ENCODE peak calls at places on chromosomes 13 and 19, in seven cellular contexts. C is GM12878, W is brain microvascular endothelial cell, J is thoracic aorta, U is cardiac muscle cell, M is endodermal cell, A is neuronal stem cell. P is an unnamed sample.

GRCh38 chr19:18282021-18282787 is 782 bp upstream of the JUND start:
- DNase-seq in M (no peak), W (no peak), U (no peak), C (no peak), A (no peak), J (peak; percentile 77), P (no peak)

GRCh38 chr19:7970716-7971448 is 27.4 kb upstream of the TIMM44 start:
- DNase-seq in C (no peak), W (peak; percentile 20), A (peak; percentile 63), J (no peak), M (peak; percentile 91), U (peak; percentile 59), P (peak; percentile 30)

GRCh38 chr19:33628921-33629825 is 7.4 kb downstream of the CHST8 start:
- DNase-seq in C (no peak), M (no peak), U (no peak), A (no peak), W (no peak), J (no peak), P (no peak)

GRCh38 chr19:29843180-29844051 is 31.6 kb downstream of the CCNE1 start:
- DNase-seq in M (peak; percentile 71), W (peak; percentile 1), C (no peak), U (peak; percentile 63), J (no peak), A (peak; percentile 17), P (peak; percentile 28)

GRCh38 chr13:110250258-110250891 is 56.6 kb downstream of the COL4A1 start:
- DNase-seq in W (peak; percentile 81), M (no peak), J (no peak), C (no peak), U (peak; percentile 82), A (no peak), P (peak; percentile 73)

GRCh38 chr19:33376423-33376822 is 2.9 kb downstream of the CEBPG start:
- DNase-seq in A (no peak), C (no peak), M (no peak), W (peak; percentile 80), U (peak; percentile 84), J (peak; percentile 66), P (peak; percentile 91)

GRCh38 chr13:99150575-99151370 is 49.9 kb upstream of the UBAC2 start:
- DNase-seq in C (no peak), M (no peak), A (no peak), W (peak; percentile 31), U (peak; percentile 59), J (no peak), P (peak; percentile 74)

GRCh38 chr13:106182404-106182803 is 353.1 kb downstream of the EFNB2 start:
- DNase-seq in J (no peak), A (no peak), C (no peak), U (peak; percentile 89), M (no peak), W (peak; percentile 83), P (peak; percentile 60)

GRCh38 chr13:70107498-70108271 is at the start of gene ATXN8OS:
- DNase-seq in W (no peak), C (no peak), J (no peak), U (no peak), M (peak; percentile 77), A (peak; percentile 23), P (no peak)

GRCh38 chr13:80399340-80400163 is 58.6 kb upstream of the SPRY2 start:
- DNase-seq in M (no peak), A (no peak), U (no peak), J (no peak), C (peak; percentile 17), W (no peak), P (no peak)

GRCh38 chr19:1875646-1876493 is 9.4 kb downstream of the ABHD17A start:
- DNase-seq in C (peak; percentile 51), A (peak; percentile 85), M (peak; percentile 97), W (peak; percentile 74), J (peak; percentile 74), U (peak; percentile 93), P (peak; percentile 80)

GRCh38 chr13:30720470-30720869 is 14.9 kb upstream of the ALOX5AP start:
- DNase-seq in W (no peak), A (no peak), U (no peak), M (no peak), C (peak; percentile 59), J (no peak), P (no peak)

GRCh38 chr19:14370169-14370998 is 10.9 kb upstream of the ADGRE5 start:
- DNase-seq in W (no peak), A (no peak), J (no peak), C (no peak), U (no peak), M (no peak), P (no peak)

GRCh38 chr13:106649495-106649894 is 81.6 kb upstream of the ARGLU1 start:
- DNase-seq in U (peak; percentile 0), J (no peak), C (no peak), M (no peak), W (peak; percentile 31), A (no peak), P (no peak)

GRCh38 chr19:12937243-12938053 is 961 bp upstream of the CALR start:
- DNase-seq in A (no peak), C (no peak), J (no peak), U (no peak), M (peak; percentile 83), W (peak; percentile 25), P (no peak)

GRCh38 chr13:76690611-76691010 is 195.6 kb downstream of the KCTD12 start:
- DNase-seq in M (no peak), A (no peak), C (no peak), W (no peak), J (no peak), U (no peak), P (peak; percentile 54)

GRCh38 chr19:3966051-3967017 is 4.6 kb downstream of the DAPK3 start:
- DNase-seq in J (no peak), M (no peak), A (no peak), C (no peak), W (no peak), U (no peak), P (no peak)

GRCh38 chr13:97004096-97004876 is 10.0 kb upstream of the OXGR1 start:
- DNase-seq in A (no peak), C (no peak), W (peak; percentile 77), M (no peak), U (peak; percentile 91), J (no peak), P (peak; percentile 73)

GRCh38 chr19:54248016-54248601 is 5.5 kb upstream of the LILRA6 start:
- DNase-seq in J (no peak), U (peak; percentile 37), M (peak; percentile 7), C (no peak), W (peak; percentile 22), A (no peak), P (no peak)

GRCh38 chr13:20847298-20847697 is 55.2 kb downstream of the XPO4 start:
- DNase-seq in M (no peak), A (no peak), J (no peak), W (peak; percentile 10), U (peak; percentile 48), C (no peak), P (peak; percentile 42)

GRCh38 chr19:47036233-47036651 is 12.2 kb downstream of the TMEM160 start:
- DNase-seq in M (no peak), A (no peak), W (no peak), J (no peak), U (no peak), C (no peak), P (no peak)

GRCh38 chr19:50331187-50332013 is 2.2 kb upstream of the KCNC3 start:
- DNase-seq in J (no peak), U (no peak), C (no peak), A (no peak), M (peak; percentile 86), W (no peak), P (no peak)

GRCh38 chr19:50332014-50332263 is 2.8 kb upstream of the KCNC3 start:
- DNase-seq in C (no peak), M (no peak), W (no peak), A (no peak), U (no peak), J (no peak), P (no peak)

GRCh38 chr19:50333737-50334617 is 4.8 kb upstream of the KCNC3 start:
- DNase-seq in C (no peak), W (no peak), J (no peak), M (peak; percentile 48), U (peak; percentile 79), A (no peak), P (no peak)

GRCh38 chr19:50333235-50333736 is 4.1 kb upstream of the KCNC3 start:
- DNase-seq in M (peak; percentile 97), A (peak; percentile 94), U (peak; percentile 92), W (peak; percentile 81), C (peak; percentile 82), J (peak; percentile 56), P (peak; percentile 72)

DNA sequence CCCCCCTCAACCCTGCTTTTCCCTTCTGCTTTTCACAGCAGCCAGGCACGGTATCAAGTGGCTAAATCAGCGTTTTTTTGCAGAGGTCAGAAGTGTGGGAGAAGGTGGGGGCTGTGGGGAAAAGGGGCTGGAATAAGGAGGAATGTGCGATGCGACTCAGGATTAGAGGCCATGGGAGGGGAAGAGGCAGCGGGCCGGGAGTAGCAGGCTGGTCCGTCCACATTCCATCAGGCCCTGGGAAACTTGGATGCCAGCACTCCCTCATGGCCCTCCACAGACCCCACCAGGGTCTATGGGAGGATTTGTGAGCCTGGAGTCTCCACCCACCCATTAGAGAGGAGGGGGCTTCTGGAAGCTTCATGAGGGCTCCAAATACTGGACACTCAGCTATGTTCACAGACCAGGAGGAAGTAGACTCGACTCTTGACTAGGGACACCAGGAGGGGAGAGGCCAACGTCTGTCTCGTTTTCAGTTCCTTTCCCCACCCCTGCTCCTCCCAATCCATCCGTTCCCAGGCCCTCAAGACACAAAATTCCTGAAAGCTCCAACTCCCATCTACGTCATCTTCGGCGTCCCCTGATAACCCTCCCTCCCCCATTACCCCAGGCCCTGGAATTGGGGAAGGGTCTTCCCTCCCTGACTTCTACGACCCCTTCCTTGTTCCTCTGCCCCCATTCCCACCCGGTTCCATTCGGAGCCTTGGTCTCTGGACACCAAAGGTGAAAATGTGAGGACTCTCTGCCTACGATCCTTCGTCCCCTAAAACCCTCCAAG is 3.3 kb upstream of the KCNC3 start:
- DNase-seq in U (no peak), A (no peak), C (no peak), W (no peak), J (no peak), M (peak; percentile 88), P (no peak)
- H3K4me3 ChIP-seq in U (peak overlapping the region; percentile 46), A (no peak overlapping the region), C (peak overlapping the region; percentile 66), W (no peak overlapping the region), J (peak overlapping the region; percentile 66), M (peak overlapping the region; percentile 83), P (no peak overlapping the region)

DNA sequence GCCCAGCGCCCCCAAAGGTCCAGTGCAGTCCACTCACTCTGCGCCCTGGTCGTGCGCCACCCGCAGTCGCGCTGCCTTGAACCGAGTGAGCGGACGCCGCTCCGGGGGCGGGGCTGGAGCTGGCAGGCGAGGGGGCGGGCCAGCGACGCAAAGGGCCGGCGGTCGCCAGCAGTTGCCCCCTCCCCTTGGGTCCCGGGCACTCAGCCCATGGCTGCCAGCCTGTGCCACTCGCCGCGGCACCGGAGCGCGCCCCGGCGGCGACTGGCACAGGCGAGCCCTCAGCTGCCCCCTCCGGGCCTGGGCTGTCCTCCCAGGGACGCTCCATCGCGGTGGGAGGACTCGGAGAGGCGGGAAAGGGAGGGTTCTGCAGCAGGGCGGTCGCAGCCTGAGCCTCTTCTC is at the start of gene S1PR5:
- DNase-seq in W (no peak), A (no peak), C (no peak), M (peak; percentile 85), U (no peak), J (no peak), P (no peak)
- H3K4me3 ChIP-seq in W (peak within 1 kb of the TSS; percentile 49), A (peak within 1 kb of the TSS; percentile 23), C (no peak within 1 kb of the TSS), M (peak within 1 kb of the TSS; percentile 79), U (peak within 1 kb of the TSS; percentile 25), J (peak within 1 kb of the TSS; percentile 69), P (peak within 1 kb of the TSS; percentile 33)

GRCh38 chr19:35114656-35115537 is 726 bp upstream of the FXYD3 start:
- DNase-seq in J (no peak), U (peak; percentile 71), W (peak; percentile 18), C (no peak), A (peak; percentile 91), M (peak; percentile 95), P (peak; percentile 62)
- H3K4me3 ChIP-seq in J (peak overlapping the region; percentile 64), U (peak overlapping the region; percentile 1), W (no peak overlapping the region), C (no peak overlapping the region), A (no peak overlapping the region), M (peak overlapping the region; percentile 11), P (peak overlapping the region; percentile 39)

GRCh38 chr13:75153386-75153785 is 328.6 kb downstream of the TBC1D4 start:
- DNase-seq in U (peak; percentile 42), A (no peak), W (no peak), M (no peak), J (no peak), C (no peak), P (no peak)
- H3K4me3 ChIP-seq in U (no peak overlapping the region), A (no peak overlapping the region), W (no peak overlapping the region), M (no peak overlapping the region), J (no peak overlapping the region), C (no peak overlapping the region), P (no peak overlapping the region)

P was measured in fibroblast of the aortic adventitia.